ENCODE peak calls at places on chromosomes 11 and 22, in six cellular contexts. G is CD8-positive, alpha-beta T cell; Z is adrenal gland; A is uterus; E is AG09309; Y is fibroblast of pulmonary artery. U is an unnamed sample.

GRCh38 chr22:42273855-42274451 is 3.5 kb upstream of the TCF20 start:
- DNase-seq in E (no peak), Y (no peak), G (no peak), A (no peak), Z (no peak), U (no peak)

GRCh38 chr22:23984430-23984829 is 4.5 kb downstream of the GSTT2 start:
- DNase-seq in A (no peak), G (no peak), E (no peak), Y (peak), Z (no peak), U (peak)

GRCh38 chr11:60924110-60924905 is at the start of gene TMEM132A:
- DNase-seq in A (peak), E (no peak), G (no peak), Z (peak), Y (peak), U (peak)

GRCh38 chr11:76783294-76783900 is at the start of gene TSKU:
- DNase-seq in G (no peak), A (no peak), E (no peak), Z (no peak), Y (peak), U (no peak)

GRCh38 chr11:47656284-47656915 is 14.0 kb upstream of the MTCH2 start:
- DNase-seq in A (no peak), Y (no peak), E (no peak), Z (no peak), G (no peak), U (no peak)

GRCh38 chr11:2588809-2589537 is 110.8 kb downstream of the KCNQ1OT1 start:
- DNase-seq in A (no peak), G (no peak), E (no peak), Z (peak), Y (no peak), U (no peak)

GRCh38 chr11:111408789-111409727 is 30.0 kb upstream of the POU2AF1 start:
- DNase-seq in Z (no peak), Y (peak), G (no peak), A (no peak), E (no peak), U (peak)

GRCh38 chr22:49946612-49947295 is 13.8 kb upstream of the PIM3 start:
- DNase-seq in E (no peak), Z (no peak), Y (no peak), G (no peak), A (no peak), U (no peak)

GRCh38 chr11:128361451-128362020 is 225.8 kb downstream of the ETS1 start:
- DNase-seq in E (peak), Y (no peak), Z (no peak), G (no peak), A (no peak), U (peak)

GRCh38 chr11:93059074-93059957 is 89.9 kb downstream of the MTNR1B start:
- DNase-seq in G (no peak), Z (no peak), A (no peak), E (peak), Y (peak), U (peak)

GRCh38 chr22:48153726-48154125 is 1391.3 kb downstream of the TBC1D22A start:
- DNase-seq in E (no peak), Z (no peak), Y (no peak), G (no peak), A (no peak), U (no peak)

GRCh38 chr11:4095509-4096230 is 1.1 kb downstream of the RRM1 start:
- DNase-seq in E (peak), A (no peak), Y (peak), Z (no peak), G (no peak), U (peak)

GRCh38 chr11:124069429-124070401 is 28.6 kb upstream of the OR10G7 start:
- DNase-seq in A (no peak), Z (no peak), G (no peak), Y (peak), E (peak), U (peak)

GRCh38 chr22:48167238-48167637 is 1404.8 kb downstream of the TBC1D22A start:
- DNase-seq in Y (no peak), A (no peak), G (no peak), E (no peak), Z (no peak), U (no peak)

GRCh38 chr11:93933230-93933629 is 82.8 kb upstream of the VSTM5 start:
- DNase-seq in Z (no peak), E (no peak), A (no peak), G (no peak), Y (no peak), U (peak)

GRCh38 chr22:46081036-46081830 is 69.1 kb upstream of the PPARA start:
- DNase-seq in Y (no peak), G (no peak), E (no peak), A (peak), Z (no peak), U (no peak)

GRCh38 chr11:122486793-122487495 is 168.6 kb upstream of the UBASH3B start:
- DNase-seq in G (no peak), Z (no peak), A (no peak), E (no peak), Y (peak), U (peak)

GRCh38 chr11:74672332-74672955 is 58.8 kb downstream of the CHRDL2 start:
- DNase-seq in Z (no peak), A (no peak), Y (no peak), G (no peak), E (no peak), U (no peak)

GRCh38 chr11:76598426-76598839 is 72.1 kb downstream of the LRRC32 start:
- DNase-seq in A (peak), Y (peak), Z (no peak), G (no peak), E (no peak), U (peak)

GRCh38 chr11:120073196-120073595 is 64.7 kb downstream of the TRIM29 start:
- DNase-seq in G (no peak), Y (no peak), Z (no peak), A (no peak), E (no peak), U (no peak)

GRCh38 chr11:40816976-40817375 is 642.5 kb downstream of the LRRC4C start:
- DNase-seq in A (no peak), E (no peak), Y (no peak), G (no peak), Z (no peak), U (no peak)
- TF ChIP-seq CTCF in A (no peak), E (no peak), Y (no peak), G (no peak), Z (no peak), U (no peak)

GRCh38 chr11:115502636-115503082 is 1.6 kb downstream of the CADM1 start:
- DNase-seq in A (peak), Z (no peak), G (no peak), Y (no peak), E (no peak), U (no peak)
- H3K4me3 ChIP-seq in A (peak), Z (peak), G (peak), Y (no peak), E (peak), U (peak)

DNA sequence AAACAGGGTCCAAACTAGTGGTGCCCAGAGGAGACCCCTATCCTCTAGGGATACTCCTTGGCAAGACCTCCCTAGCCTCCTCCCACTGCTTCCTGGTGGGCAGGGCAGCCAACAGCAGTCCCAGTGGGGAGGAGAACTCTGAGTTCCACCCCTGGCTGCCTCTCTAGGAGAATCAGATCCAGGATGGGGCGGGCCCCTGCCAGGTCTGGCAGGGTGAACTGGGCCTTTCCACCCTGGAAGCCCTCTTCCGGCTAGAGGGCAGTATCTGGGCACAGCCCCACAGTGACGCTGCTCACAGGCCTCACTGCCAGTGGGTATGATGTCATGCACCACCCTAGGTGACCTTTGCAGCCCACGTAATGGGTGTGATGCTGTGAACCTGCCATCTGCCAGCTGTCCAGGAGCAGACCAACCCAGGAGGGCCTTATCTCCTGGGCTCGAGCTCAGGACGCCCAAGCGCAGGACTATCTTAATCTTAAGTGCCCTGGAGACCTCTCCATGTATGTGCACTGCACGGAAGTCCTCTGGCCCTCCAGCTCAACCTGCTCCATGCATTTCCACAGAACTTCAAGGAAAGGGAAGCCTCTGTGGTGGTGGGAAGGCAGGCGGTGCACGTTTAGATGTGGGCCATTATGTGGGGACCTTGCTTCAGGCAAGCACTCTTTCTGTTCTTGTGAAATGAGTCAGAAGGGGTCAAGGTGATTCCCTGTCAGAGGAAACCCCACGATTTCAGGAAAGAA is 31.8 kb upstream of the FCHSD2 start:
- DNase-seq in G (no peak), Z (no peak), A (peak), E (no peak), Y (no peak), U (peak)
- TF ChIP-seq CTCF in G (no peak), Z (no peak), A (no peak), E (no peak), Y (no peak), U (no peak)

GRCh38 chr11:11842426-11843008 is 745 bp downstream of the USP47 start:
- DNase-seq in A (no peak), Y (peak), Z (peak), E (peak), G (peak), U (peak)

GRCh38 chr11:11844272-11844671 is 2.5 kb downstream of the USP47 start:
- DNase-seq in Z (no peak), G (no peak), A (no peak), E (no peak), Y (no peak), U (no peak)

GRCh38 chr11:11841605-11842425 is at the start of gene USP47:
- DNase-seq in Y (peak), G (peak), Z (peak), E (no peak), A (peak), U (peak)

GRCh38 chr11:11843642-11844041 is 1.9 kb downstream of the USP47 start:
- DNase-seq in A (no peak), Y (no peak), E (no peak), G (no peak), Z (no peak), U (no peak)

GRCh38 chr11:11843233-11843632 is 1.5 kb downstream of the USP47 start:
- DNase-seq in G (no peak), E (peak), Y (peak), Z (no peak), A (no peak), U (peak)
- H3K4me3 ChIP-seq in G (peak), E (peak), Y (peak), Z (peak), A (peak), U (peak)

DNA sequence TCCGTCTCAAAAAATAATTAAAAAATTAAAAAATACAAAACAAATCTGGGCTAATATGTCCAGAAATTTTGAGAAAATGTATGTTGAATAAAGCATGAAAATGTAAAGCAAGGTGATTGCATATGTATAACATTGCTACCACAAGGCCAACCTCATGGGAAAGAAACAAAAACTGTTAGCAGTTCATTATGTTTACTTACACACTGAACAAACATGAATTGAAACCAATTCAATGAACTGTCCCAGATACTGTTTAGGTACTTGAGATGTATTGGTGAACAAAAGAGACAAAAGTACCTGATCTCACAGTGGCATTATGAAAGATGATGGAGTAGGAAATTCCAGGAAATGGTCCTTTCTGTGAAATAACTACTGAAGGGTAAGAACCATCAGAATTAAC is 43.8 kb upstream of the IGLL5 start:
- DNase-seq in Z (no peak), G (no peak), A (no peak), E (no peak), Y (no peak), U (no peak)
- TF ChIP-seq CTCF in Z (no peak), G (no peak), A (no peak), E (no peak), Y (no peak), U (no peak)

GRCh38 chr11:416051-416756 is 1.4 kb upstream of the SIGIRR start:
- DNase-seq in Z (no peak), G (no peak), A (no peak), E (no peak), Y (no peak), U (no peak)

GRCh38 chr11:419248-420005 is 4.6 kb upstream of the SIGIRR start:
- DNase-seq in E (no peak), A (no peak), Z (no peak), Y (no peak), G (no peak), U (no peak)

GRCh38 chr11:418343-419247 is 3.8 kb upstream of the SIGIRR start:
- DNase-seq in E (no peak), G (no peak), A (no peak), Z (no peak), Y (no peak), U (no peak)

GRCh38 chr11:416757-417621 is 2.2 kb upstream of the SIGIRR start:
- DNase-seq in E (no peak), Z (no peak), Y (peak), G (peak), A (no peak), U (no peak)

GRCh38 chr11:417652-418342 is 3.0 kb upstream of the SIGIRR start:
- DNase-seq in A (no peak), Y (no peak), Z (no peak), E (no peak), G (no peak), U (no peak)
- H3K4me3 ChIP-seq in A (no peak), Y (no peak), Z (no peak), E (no peak), G (no peak), U (no peak)

GRCh38 chr11:19953909-19954308 is 206.4 kb downstream of the DBX1 start:
- DNase-seq in G (no peak), A (no peak), E (peak), Z (no peak), Y (peak), U (peak)
- TF ChIP-seq CTCF in G (no peak), A (no peak), E (peak), Z (no peak), Y (peak), U (peak)

U was measured in IMR-90.